ENCODE peak calls at places on chromosomes 5 and 9, in eight cellular contexts. One of them, this sample, is unnamed.

GRCh38 chr5:151717390-151717789 is 30.7 kb upstream of the SPARC start:
- DNase-seq in GM12864: no peak
- DNase-seq in heart left ventricle: no peak
- DNase-seq in astrocyte of the cerebellum: no peak
- DNase-seq in WTC11: no peak
- DNase-seq in RWPE1: no peak
- DNase-seq in BE2C: no peak
- DNase-seq in astrocyte: no peak
- DNase-seq in this sample: no peak

GRCh38 chr5:95817430-95817829 is 5.1 kb downstream of the GLRX start:
- DNase-seq in GM12864: no peak
- DNase-seq in heart left ventricle: no peak
- DNase-seq in astrocyte of the cerebellum: no peak
- DNase-seq in WTC11: no peak
- DNase-seq in RWPE1: peak
- DNase-seq in BE2C: no peak
- DNase-seq in astrocyte: peak
- DNase-seq in this sample: peak

GRCh38 chr9:132733133-132733815 is 63.0 kb downstream of the GTF3C4 start:
- DNase-seq in GM12864: no peak
- DNase-seq in heart left ventricle: no peak
- DNase-seq in astrocyte of the cerebellum: no peak
- DNase-seq in WTC11: no peak
- DNase-seq in RWPE1: no peak
- DNase-seq in BE2C: no peak
- DNase-seq in astrocyte: peak
- DNase-seq in this sample: no peak

GRCh38 chr5:5293029-5293428 is 129.4 kb upstream of the ICE1 start:
- DNase-seq in GM12864: no peak
- DNase-seq in heart left ventricle: no peak
- DNase-seq in astrocyte of the cerebellum: no peak
- DNase-seq in WTC11: no peak
- DNase-seq in RWPE1: no peak
- DNase-seq in BE2C: no peak
- DNase-seq in astrocyte: no peak
- DNase-seq in this sample: no peak

GRCh38 chr9:35162605-35163315 is 951 bp downstream of the UNC13B start:
- DNase-seq in GM12864: no peak
- DNase-seq in heart left ventricle: no peak
- DNase-seq in astrocyte of the cerebellum: no peak
- DNase-seq in WTC11: no peak
- DNase-seq in RWPE1: peak
- DNase-seq in BE2C: no peak
- DNase-seq in astrocyte: peak
- DNase-seq in this sample: peak

GRCh38 chr5:1515921-1516571 is 7.7 kb downstream of the LPCAT1 start:
- DNase-seq in GM12864: no peak
- DNase-seq in heart left ventricle: peak
- DNase-seq in astrocyte of the cerebellum: no peak
- DNase-seq in WTC11: peak
- DNase-seq in RWPE1: peak
- DNase-seq in BE2C: no peak
- DNase-seq in astrocyte: peak
- DNase-seq in this sample: peak

GRCh38 chr5:33583332-33583731 is 142.6 kb downstream of the TARS1 start:
- DNase-seq in GM12864: no peak
- DNase-seq in heart left ventricle: no peak
- DNase-seq in astrocyte of the cerebellum: no peak
- DNase-seq in WTC11: no peak
- DNase-seq in RWPE1: no peak
- DNase-seq in BE2C: no peak
- DNase-seq in astrocyte: no peak
- DNase-seq in this sample: no peak

GRCh38 chr5:45262061-45262590 is 434.1 kb downstream of the HCN1 start:
- DNase-seq in GM12864: no peak
- DNase-seq in heart left ventricle: no peak
- DNase-seq in astrocyte of the cerebellum: no peak
- DNase-seq in WTC11: peak
- DNase-seq in RWPE1: no peak
- DNase-seq in BE2C: no peak
- DNase-seq in astrocyte: no peak
- DNase-seq in this sample: no peak

GRCh38 chr9:36030871-36031270 is 5.8 kb upstream of the RECK start:
- DNase-seq in GM12864: no peak
- DNase-seq in heart left ventricle: no peak
- DNase-seq in astrocyte of the cerebellum: no peak
- DNase-seq in WTC11: no peak
- DNase-seq in RWPE1: no peak
- DNase-seq in BE2C: no peak
- DNase-seq in astrocyte: no peak
- DNase-seq in this sample: no peak

GRCh38 chr9:130732131-130732530 is 38.6 kb downstream of the EXOSC2 start:
- DNase-seq in GM12864: no peak
- DNase-seq in heart left ventricle: no peak
- DNase-seq in astrocyte of the cerebellum: peak
- DNase-seq in WTC11: no peak
- DNase-seq in RWPE1: peak
- DNase-seq in BE2C: no peak
- DNase-seq in astrocyte: peak
- DNase-seq in this sample: peak

GRCh38 chr9:78821126-78821822 is 524.3 kb downstream of the PSAT1 start:
- DNase-seq in GM12864: peak
- DNase-seq in heart left ventricle: no peak
- DNase-seq in astrocyte of the cerebellum: peak
- DNase-seq in WTC11: no peak
- DNase-seq in RWPE1: peak
- DNase-seq in BE2C: no peak
- DNase-seq in astrocyte: no peak
- DNase-seq in this sample: peak
- TF ChIP-seq CTCF in GM12864: peak
- TF ChIP-seq CTCF in heart left ventricle: peak
- TF ChIP-seq CTCF in astrocyte of the cerebellum: peak
- TF ChIP-seq CTCF in WTC11: peak
- TF ChIP-seq CTCF in RWPE1: peak
- TF ChIP-seq CTCF in BE2C: peak
- TF ChIP-seq CTCF in astrocyte: peak
- TF ChIP-seq CTCF in this sample: peak

GRCh38 chr9:137240841-137241489 is at the start of gene TUBB4B:
- DNase-seq in GM12864: peak
- DNase-seq in heart left ventricle: peak
- DNase-seq in astrocyte of the cerebellum: peak
- DNase-seq in WTC11: peak
- DNase-seq in RWPE1: peak
- DNase-seq in BE2C: peak
- DNase-seq in astrocyte: peak
- DNase-seq in this sample: peak

GRCh38 chr9:137237759-137238726 is 3.0 kb upstream of the TUBB4B start:
- DNase-seq in GM12864: no peak
- DNase-seq in heart left ventricle: no peak
- DNase-seq in astrocyte of the cerebellum: no peak
- DNase-seq in WTC11: no peak
- DNase-seq in RWPE1: no peak
- DNase-seq in BE2C: no peak
- DNase-seq in astrocyte: no peak
- DNase-seq in this sample: no peak

GRCh38 chr9:137242329-137243204 is 1.5 kb downstream of the TUBB4B start:
- DNase-seq in GM12864: no peak
- DNase-seq in heart left ventricle: no peak
- DNase-seq in astrocyte of the cerebellum: no peak
- DNase-seq in WTC11: no peak
- DNase-seq in RWPE1: no peak
- DNase-seq in BE2C: no peak
- DNase-seq in astrocyte: no peak
- DNase-seq in this sample: no peak

GRCh38 chr9:137241490-137242328 is 622 bp downstream of the TUBB4B start:
- DNase-seq in GM12864: no peak
- DNase-seq in heart left ventricle: peak
- DNase-seq in astrocyte of the cerebellum: no peak
- DNase-seq in WTC11: no peak
- DNase-seq in RWPE1: peak
- DNase-seq in BE2C: no peak
- DNase-seq in astrocyte: no peak
- DNase-seq in this sample: no peak

DNA sequence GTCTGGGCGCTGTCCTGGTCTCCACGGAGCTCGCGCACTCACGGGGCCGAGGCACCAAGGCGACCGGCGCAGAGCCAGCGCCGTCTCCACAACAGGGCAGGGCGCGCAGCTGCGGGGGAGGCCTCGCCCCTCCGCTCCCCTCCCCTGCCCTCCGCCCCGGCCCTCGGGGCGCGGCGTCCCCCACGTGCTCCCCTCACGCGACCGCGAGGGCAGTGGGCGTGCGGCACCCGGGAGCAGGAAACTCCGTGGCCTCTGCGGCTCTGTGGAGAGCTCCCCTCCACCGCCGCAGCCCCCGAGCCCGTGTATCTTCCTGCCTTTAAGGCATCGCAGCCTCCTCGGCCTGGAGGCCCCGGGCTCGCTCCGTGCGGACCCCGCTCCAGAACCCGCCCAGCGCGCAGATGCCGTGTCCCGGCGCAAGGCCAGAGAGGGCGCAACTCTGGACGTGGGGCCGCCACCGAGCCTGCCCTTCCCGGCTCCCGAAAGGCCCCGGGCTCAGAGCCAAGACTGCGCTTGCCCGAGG is 706 bp upstream of the TUBB4B start:
- DNase-seq in GM12864: no peak
- DNase-seq in heart left ventricle: peak
- DNase-seq in astrocyte of the cerebellum: peak
- DNase-seq in WTC11: peak
- DNase-seq in RWPE1: peak
- DNase-seq in BE2C: peak
- DNase-seq in astrocyte: peak
- DNase-seq in this sample: peak
- TF ChIP-seq CTCF in GM12864: no peak
- TF ChIP-seq CTCF in heart left ventricle: no peak
- TF ChIP-seq CTCF in astrocyte of the cerebellum: no peak
- TF ChIP-seq CTCF in WTC11: no peak
- TF ChIP-seq CTCF in RWPE1: peak
- TF ChIP-seq CTCF in BE2C: peak
- TF ChIP-seq CTCF in astrocyte: no peak
- TF ChIP-seq CTCF in this sample: no peak

GRCh38 chr9:37449877-37450632 is 15.2 kb downstream of the ZBTB5 start:
- DNase-seq in GM12864: no peak
- DNase-seq in heart left ventricle: no peak
- DNase-seq in astrocyte of the cerebellum: no peak
- DNase-seq in WTC11: no peak
- DNase-seq in RWPE1: no peak
- DNase-seq in BE2C: peak
- DNase-seq in astrocyte: no peak
- DNase-seq in this sample: no peak

GRCh38 chr9:37454238-37454637 is 11.0 kb downstream of the ZBTB5 start:
- DNase-seq in GM12864: no peak
- DNase-seq in heart left ventricle: no peak
- DNase-seq in astrocyte of the cerebellum: no peak
- DNase-seq in WTC11: no peak
- DNase-seq in RWPE1: no peak
- DNase-seq in BE2C: no peak
- DNase-seq in astrocyte: no peak
- DNase-seq in this sample: no peak

GRCh38 chr9:37451628-37452027 is 13.6 kb downstream of the ZBTB5 start:
- DNase-seq in GM12864: no peak
- DNase-seq in heart left ventricle: no peak
- DNase-seq in astrocyte of the cerebellum: no peak
- DNase-seq in WTC11: no peak
- DNase-seq in RWPE1: no peak
- DNase-seq in BE2C: no peak
- DNase-seq in astrocyte: no peak
- DNase-seq in this sample: no peak

GRCh38 chr9:37453827-37454226 is 11.4 kb downstream of the ZBTB5 start:
- DNase-seq in GM12864: no peak
- DNase-seq in heart left ventricle: no peak
- DNase-seq in astrocyte of the cerebellum: no peak
- DNase-seq in WTC11: no peak
- DNase-seq in RWPE1: no peak
- DNase-seq in BE2C: no peak
- DNase-seq in astrocyte: no peak
- DNase-seq in this sample: no peak

DNA sequence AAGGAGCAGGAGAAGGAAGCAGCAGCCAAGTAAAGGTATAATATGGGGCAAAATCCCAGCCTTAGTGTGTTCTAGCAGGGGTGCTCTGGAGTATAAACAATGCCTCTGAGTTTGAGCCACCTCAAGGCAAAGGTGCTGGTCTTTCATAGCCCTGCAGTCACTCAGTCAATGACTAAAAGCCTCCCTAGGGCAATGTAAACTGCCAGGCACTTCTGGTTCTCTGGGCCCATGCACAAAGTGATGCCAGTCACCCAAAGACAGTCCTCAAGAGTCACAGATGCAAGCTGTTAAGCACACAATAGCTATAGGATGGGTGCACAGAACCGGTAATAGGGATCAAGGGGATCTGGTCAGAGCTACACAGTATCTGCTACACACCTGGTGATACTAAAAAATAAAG is 12.6 kb downstream of the ZBTB5 start:
- DNase-seq in GM12864: no peak
- DNase-seq in heart left ventricle: no peak
- DNase-seq in astrocyte of the cerebellum: no peak
- DNase-seq in WTC11: no peak
- DNase-seq in RWPE1: no peak
- DNase-seq in BE2C: no peak
- DNase-seq in astrocyte: no peak
- DNase-seq in this sample: no peak
- TF ChIP-seq CTCF in GM12864: no peak
- TF ChIP-seq CTCF in heart left ventricle: no peak
- TF ChIP-seq CTCF in astrocyte of the cerebellum: no peak
- TF ChIP-seq CTCF in WTC11: no peak
- TF ChIP-seq CTCF in RWPE1: no peak
- TF ChIP-seq CTCF in BE2C: no peak
- TF ChIP-seq CTCF in astrocyte: no peak
- TF ChIP-seq CTCF in this sample: no peak

GRCh38 chr5:73985145-73985544 is 359.1 kb downstream of the ARHGEF28 start:
- DNase-seq in GM12864: no peak
- DNase-seq in heart left ventricle: no peak
- DNase-seq in astrocyte of the cerebellum: no peak
- DNase-seq in WTC11: no peak
- DNase-seq in RWPE1: peak
- DNase-seq in BE2C: peak
- DNase-seq in astrocyte: peak
- DNase-seq in this sample: peak
- TF ChIP-seq CTCF in GM12864: peak
- TF ChIP-seq CTCF in heart left ventricle: no peak
- TF ChIP-seq CTCF in astrocyte of the cerebellum: peak
- TF ChIP-seq CTCF in WTC11: no peak
- TF ChIP-seq CTCF in RWPE1: peak
- TF ChIP-seq CTCF in BE2C: peak
- TF ChIP-seq CTCF in astrocyte: peak
- TF ChIP-seq CTCF in this sample: peak

GRCh38 chr5:11622785-11623184 is 281.5 kb downstream of the CTNND2 start:
- DNase-seq in GM12864: no peak
- DNase-seq in heart left ventricle: no peak
- DNase-seq in astrocyte of the cerebellum: no peak
- DNase-seq in WTC11: no peak
- DNase-seq in RWPE1: no peak
- DNase-seq in BE2C: no peak
- DNase-seq in astrocyte: no peak
- DNase-seq in this sample: no peak

GRCh38 chr5:11617080-11617479 is 287.2 kb downstream of the CTNND2 start:
- DNase-seq in GM12864: no peak
- DNase-seq in heart left ventricle: no peak
- DNase-seq in astrocyte of the cerebellum: no peak
- DNase-seq in WTC11: no peak
- DNase-seq in RWPE1: no peak
- DNase-seq in BE2C: no peak
- DNase-seq in astrocyte: peak
- DNase-seq in this sample: no peak

GRCh38 chr5:11620172-11620571 is 284.1 kb downstream of the CTNND2 start:
- DNase-seq in GM12864: no peak
- DNase-seq in heart left ventricle: no peak
- DNase-seq in astrocyte of the cerebellum: no peak
- DNase-seq in WTC11: no peak
- DNase-seq in RWPE1: no peak
- DNase-seq in BE2C: no peak
- DNase-seq in astrocyte: no peak
- DNase-seq in this sample: no peak

GRCh38 chr5:11619339-11620028 is 284.8 kb downstream of the CTNND2 start:
- DNase-seq in GM12864: no peak
- DNase-seq in heart left ventricle: no peak
- DNase-seq in astrocyte of the cerebellum: no peak
- DNase-seq in WTC11: no peak
- DNase-seq in RWPE1: peak
- DNase-seq in BE2C: no peak
- DNase-seq in astrocyte: peak
- DNase-seq in this sample: peak
- TF ChIP-seq CTCF in GM12864: no peak
- TF ChIP-seq CTCF in heart left ventricle: peak
- TF ChIP-seq CTCF in astrocyte of the cerebellum: peak
- TF ChIP-seq CTCF in WTC11: no peak
- TF ChIP-seq CTCF in RWPE1: peak
- TF ChIP-seq CTCF in BE2C: peak
- TF ChIP-seq CTCF in astrocyte: peak
- TF ChIP-seq CTCF in this sample: no peak

This sample was measured in choroid plexus epithelial cell.